ENCODE peak calls at places on chromosomes 16 and 17, in six cellular contexts. A is uterus, K is body of pancreas, I is sigmoid colon, T is A549, J is ovary. E is an unnamed sample.
A peak's percentile ranks its signal among the peaks of the same experiment; 100 is the strongest.

GRCh38 chr17:559699-560378 is 154.8 kb downstream of the VPS53 start:
- DNase-seq in K (no peak), I (peak; percentile 67), T (peak; percentile 53), A (peak; percentile 23), J (no peak), E (no peak)

GRCh38 chr17:76370261-76370993 is 14.0 kb upstream of the SPHK1 start:
- DNase-seq in T (peak; percentile 62), J (no peak), I (peak; percentile 90), K (peak; percentile 60), A (peak; percentile 76), E (peak; percentile 57)

GRCh38 chr16:49748322-49748721 is 107.6 kb downstream of the ZNF423 start:
- DNase-seq in K (peak; percentile 15), I (peak; percentile 81), J (no peak), A (peak; percentile 75), T (no peak), E (no peak)

GRCh38 chr17:20083460-20083859 is 74.3 kb downstream of the SPECC1 start:
- DNase-seq in K (no peak), I (no peak), A (no peak), J (no peak), T (no peak), E (no peak)

GRCh38 chr16:3587547-3588110 is 10.4 kb upstream of the NLRC3 start:
- DNase-seq in J (no peak), A (no peak), I (no peak), T (no peak), K (no peak), E (no peak)

GRCh38 chr16:1537763-1538289 is 4.4 kb downstream of the TMEM204 start:
- DNase-seq in J (no peak), K (no peak), A (no peak), I (no peak), T (no peak), E (no peak)

GRCh38 chr17:65283704-65284103 is 146.5 kb downstream of the RGS9 start:
- DNase-seq in T (no peak), I (no peak), J (no peak), A (no peak), K (no peak), E (no peak)

GRCh38 chr17:16933317-16934132 is 38.4 kb downstream of the TNFRSF13B start:
- DNase-seq in K (no peak), T (no peak), J (no peak), I (peak; percentile 40), A (no peak), E (no peak)

GRCh38 chr16:67767953-67768352 is 38.4 kb downstream of the RANBP10 start:
- DNase-seq in J (no peak), T (peak; percentile 22), A (no peak), I (no peak), K (no peak), E (no peak)

GRCh38 chr17:47841488-47842308 is 625 bp upstream of the SCRN2 start:
- DNase-seq in J (no peak), I (no peak), A (no peak), T (no peak), K (no peak), E (no peak)

GRCh38 chr17:47839899-47840741 is 953 bp downstream of the SCRN2 start:
- DNase-seq in J (peak; percentile 44), A (peak; percentile 49), T (no peak), K (no peak), I (no peak), E (no peak)

GRCh38 chr17:47839071-47839470 is 2.0 kb downstream of the SCRN2 start:
- DNase-seq in J (no peak), K (no peak), I (no peak), A (no peak), T (no peak), E (no peak)

GRCh38 chr17:47838636-47839035 is 2.4 kb downstream of the SCRN2 start:
- DNase-seq in J (no peak), I (no peak), K (no peak), T (no peak), A (no peak), E (no peak)

GRCh38 chr17:47840742-47841487 is at the start of gene SCRN2:
- DNase-seq in A (peak; percentile 86), J (peak; percentile 94), K (peak; percentile 94), T (peak; percentile 92), I (peak; percentile 94), E (peak; percentile 97)
- TF ChIP-seq POLR2A in A (peak; percentile 30), J (no peak), K (peak; percentile 44), T (peak; percentile 49), I (no peak), E (peak; percentile 22)

DNA sequence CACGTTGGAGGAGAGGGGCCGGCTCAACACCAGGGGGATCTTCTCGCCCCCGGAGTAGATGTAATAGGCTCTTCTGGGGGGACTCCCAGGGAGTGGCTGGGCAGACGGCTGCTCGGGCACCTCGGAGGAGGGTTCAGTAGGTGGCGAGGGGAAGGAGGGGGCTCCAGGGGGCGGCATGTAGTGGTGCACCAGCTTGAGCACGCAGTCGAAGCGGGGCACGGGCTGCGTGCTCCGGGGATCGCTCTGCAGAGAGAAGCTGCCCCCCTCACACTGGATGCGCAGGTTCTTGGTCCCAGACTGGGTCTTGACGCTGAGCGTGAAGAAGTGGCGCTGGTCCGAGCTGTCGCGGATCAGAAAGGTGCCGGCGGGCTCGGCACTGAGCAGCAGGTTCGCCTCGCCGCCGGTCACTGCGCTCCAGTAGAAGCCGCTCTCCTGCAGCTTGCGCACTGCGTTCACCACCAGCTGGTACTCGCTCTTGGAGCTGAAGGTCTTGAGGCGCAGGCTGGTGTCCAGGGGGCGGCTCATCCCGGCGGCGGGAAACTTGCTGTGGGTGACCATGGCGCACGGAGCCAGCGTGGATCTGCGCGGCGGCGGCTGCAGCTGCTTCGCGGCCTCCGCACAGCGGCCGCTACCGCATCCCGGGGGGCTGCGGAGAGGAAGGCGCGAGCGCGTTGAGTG is 1.2 kb downstream of the SOCS3 start:
- DNase-seq in I (no peak), J (no peak), A (no peak), K (no peak), T (peak; percentile 82), E (peak; percentile 63)
- H3K27ac ChIP-seq in I (peak overlapping the region; percentile 92), J (peak overlapping the region; percentile 71), A (peak overlapping the region; percentile 95), K (no peak overlapping the region), T (peak overlapping the region; percentile 93), E (peak overlapping the region; percentile 89)

DNA sequence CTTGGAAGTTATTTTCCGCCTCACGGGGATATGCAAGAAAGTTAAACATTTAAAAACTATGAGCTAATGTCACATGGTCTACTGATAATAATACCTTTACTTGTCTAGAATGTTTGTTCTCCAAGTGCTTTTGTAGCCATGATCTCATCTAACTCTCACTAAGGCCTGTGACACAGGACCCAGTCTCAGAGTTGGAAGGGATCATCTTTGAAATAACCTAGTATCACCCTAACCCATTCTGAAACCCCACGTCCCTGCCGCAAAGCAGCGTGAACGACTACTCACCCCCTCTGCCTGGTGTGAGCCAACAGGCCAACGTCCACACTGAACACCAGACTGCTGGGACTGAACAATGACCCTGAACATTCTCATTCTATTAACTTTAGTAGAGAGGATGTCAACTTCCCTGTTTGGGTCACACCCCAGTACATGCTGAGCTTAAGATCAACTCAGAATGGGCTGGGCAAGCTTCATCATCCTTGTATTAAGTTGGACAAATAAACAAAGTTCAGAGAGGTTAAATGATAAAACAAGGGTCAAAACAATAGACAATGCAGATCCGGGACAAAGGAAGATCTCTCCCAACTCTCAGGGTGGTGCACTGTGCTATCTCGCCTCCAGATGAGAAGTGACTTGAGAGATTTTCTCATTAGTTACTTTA is 54.8 kb upstream of the BCAR1 start:
- DNase-seq in T (peak; percentile 88), K (peak; percentile 53), I (no peak), A (no peak), J (no peak), E (peak; percentile 82)
- TF ChIP-seq POLR2A in T (no peak), K (peak; percentile 56), I (no peak), A (no peak), J (no peak), E (peak; percentile 95)

DNA sequence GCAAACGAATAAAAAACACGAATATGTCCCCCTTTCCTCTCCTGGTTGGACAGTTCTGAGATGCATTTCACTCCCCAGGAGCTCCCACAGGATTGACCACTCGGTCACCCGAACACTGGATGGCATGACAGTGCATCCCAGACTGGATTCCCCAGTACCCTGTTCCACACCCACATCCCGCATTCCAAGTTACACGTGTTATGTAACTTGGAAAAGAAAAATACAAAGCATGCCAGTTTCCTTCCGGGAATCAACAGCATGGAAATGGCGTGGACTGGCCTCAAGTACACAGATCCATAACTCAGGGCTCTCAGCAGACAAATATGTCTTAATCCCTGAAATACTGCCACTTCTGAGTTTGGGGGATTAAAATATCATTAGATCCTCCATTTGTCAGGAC is 12.6 kb upstream of the KLHL36 start:
- DNase-seq in I (no peak), A (no peak), J (no peak), T (no peak), K (no peak), E (no peak)
- H3K27ac ChIP-seq in I (no peak overlapping the region), A (no peak overlapping the region), J (no peak overlapping the region), T (no peak overlapping the region), K (no peak overlapping the region), E (no peak overlapping the region)

GRCh38 chr16:57732683-57733082 is 2.9 kb upstream of the KATNB1 start:
- DNase-seq in J (no peak), I (no peak), T (no peak), K (no peak), A (no peak), E (no peak)

GRCh38 chr16:57736419-57737281 is 1.1 kb downstream of the KATNB1 start:
- DNase-seq in T (peak; percentile 75), J (peak; percentile 41), I (peak; percentile 67), A (no peak), K (no peak), E (peak; percentile 68)

GRCh38 chr16:57735755-57736418 is at the start of gene KATNB1:
- DNase-seq in A (no peak), J (no peak), I (peak; percentile 69), K (no peak), T (no peak), E (no peak)

GRCh38 chr16:57734308-57734924 is 1.2 kb upstream of the KATNB1 start:
- DNase-seq in T (no peak), K (no peak), J (peak; percentile 34), I (no peak), A (no peak), E (no peak)

DNA sequence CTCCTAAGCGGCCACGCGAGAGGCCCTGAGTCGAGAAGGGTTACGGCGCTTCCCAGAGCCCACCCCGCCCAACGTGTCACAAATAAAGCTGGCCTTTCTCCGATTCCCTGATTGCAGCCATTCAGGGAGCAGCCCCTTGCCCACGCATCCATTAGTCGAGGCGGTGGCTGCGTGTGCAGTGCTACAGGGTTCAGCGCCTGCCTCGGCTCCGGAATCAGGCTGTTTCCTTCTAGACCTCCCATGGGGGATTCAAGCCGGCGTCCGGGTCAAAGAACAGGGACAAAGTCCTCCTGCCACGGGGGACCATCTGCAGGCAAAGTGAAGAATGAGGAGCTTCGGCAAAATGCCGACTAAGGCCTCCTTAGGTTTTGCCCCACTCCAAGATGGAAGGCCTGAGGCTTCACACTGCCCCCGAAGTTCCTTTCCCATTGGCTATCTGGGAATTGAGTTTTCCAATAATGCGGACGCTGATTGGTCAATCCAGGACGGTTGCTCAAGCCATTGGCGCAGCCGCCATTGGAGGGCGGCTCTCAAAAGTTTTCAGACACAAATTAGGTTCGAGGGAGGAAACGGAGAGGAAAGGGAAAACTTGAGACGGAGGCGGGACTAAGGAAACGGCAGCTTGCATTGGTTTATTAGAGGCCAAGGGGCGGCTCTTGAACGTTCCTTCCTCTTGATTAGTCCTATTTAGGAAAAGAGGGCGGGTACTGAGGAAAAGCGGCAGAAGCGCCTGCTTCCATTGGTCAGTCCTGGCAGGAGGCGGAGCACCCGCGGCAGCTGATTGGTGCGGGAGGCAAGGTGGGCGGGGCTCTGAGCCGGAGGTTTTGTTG is 430 bp upstream of the KATNB1 start:
- DNase-seq in I (peak; percentile 99), J (peak; percentile 98), T (peak; percentile 100), K (peak; percentile 97), A (peak; percentile 99), E (peak; percentile 99)
- TF ChIP-seq POLR2A in I (peak; percentile 44), J (peak; percentile 36), T (peak; percentile 8), K (peak; percentile 68), A (peak; percentile 45), E (peak; percentile 49)

E was measured in Peyer's patch.